ENCODE peak calls at places on chromosomes 3 and 15, in nine cellular contexts. I, X, B, M, R, N, C, D and J are unnamed samples.
A peak's percentile ranks its signal among the peaks of the same experiment; 100 is the strongest.

GRCh38 chr3:120285508-120285841 is 453 bp upstream of the GPR156 start:
- DNase-seq in I (no peak), X (no peak), B (no peak), M (no peak), R (no peak), N (no peak), C (no peak), D (no peak), J (no peak)

GRCh38 chr15:78915341-78916087 is 29.3 kb downstream of the CTSH start:
- DNase-seq in I (no peak), X (no peak), B (no peak), M (no peak), R (peak; percentile 47), N (no peak), C (no peak), D (no peak), J (no peak)

GRCh38 chr3:24498391-24498790 is 3.7 kb upstream of the THRB start:
- DNase-seq in I (no peak), X (no peak), B (no peak), M (no peak), R (no peak), N (no peak), C (no peak), D (no peak), J (no peak)

GRCh38 chr15:93286456-93286855 is 197.4 kb upstream of the RGMA start:
- DNase-seq in I (no peak), X (no peak), B (no peak), M (no peak), R (no peak), N (no peak), C (no peak), D (no peak), J (no peak)

GRCh38 chr3:105108823-105109222 is 257.9 kb upstream of the ALCAM start:
- DNase-seq in I (no peak), X (no peak), B (no peak), M (no peak), R (no peak), N (no peak), C (no peak), D (no peak), J (no peak)

GRCh38 chr15:68268405-68268804 is 9.1 kb upstream of the FEM1B start:
- DNase-seq in I (no peak), X (no peak), B (no peak), M (no peak), R (no peak), N (no peak), C (no peak), D (no peak), J (no peak)

GRCh38 chr15:92848464-92848851 is 51.7 kb upstream of the CHD2 start:
- DNase-seq in I (no peak), X (no peak), B (no peak), M (no peak), R (no peak), N (no peak), C (no peak), D (no peak), J (no peak)

GRCh38 chr15:62472616-62473299 is 307.7 kb upstream of the C2CD4B start:
- DNase-seq in I (peak; percentile 19), X (peak; percentile 46), B (no peak), M (no peak), R (no peak), N (no peak), C (no peak), D (no peak), J (peak; percentile 14)

GRCh38 chr3:89372456-89372855 is 265.0 kb downstream of the EPHA3 start:
- DNase-seq in I (no peak), X (no peak), B (no peak), M (no peak), R (no peak), N (no peak), C (no peak), D (no peak), J (no peak)

GRCh38 chr3:169863458-169863899 is 6.3 kb downstream of the LRRC31 start:
- DNase-seq in I (peak; percentile 77), X (peak; percentile 88), B (peak; percentile 69), M (peak; percentile 77), R (peak; percentile 74), N (peak; percentile 59), C (peak; percentile 19), D (peak; percentile 28), J (peak; percentile 58)

GRCh38 chr3:133915685-133916639 is 20.3 kb upstream of the RAB6B start:
- DNase-seq in I (no peak), X (no peak), B (no peak), M (no peak), R (no peak), N (no peak), C (no peak), D (no peak), J (no peak)

GRCh38 chr3:158095302-158095997 is 10.8 kb downstream of the SHOX2 start:
- DNase-seq in I (peak; percentile 21), X (no peak), B (no peak), M (no peak), R (no peak), N (peak; percentile 22), C (no peak), D (no peak), J (no peak)

GRCh38 chr15:98758224-98758623 is 109.9 kb downstream of the IGF1R start:
- DNase-seq in I (no peak), X (no peak), B (no peak), M (no peak), R (no peak), N (no peak), C (no peak), D (no peak), J (no peak)

GRCh38 chr3:100536093-100536492 is 43.7 kb downstream of the TMEM45A start:
- DNase-seq in I (no peak), X (peak; percentile 28), B (no peak), M (no peak), R (peak; percentile 32), N (no peak), C (no peak), D (no peak), J (no peak)

GRCh38 chr15:77839970-77840609 is 207.4 kb upstream of the LINGO1 start:
- DNase-seq in I (no peak), X (no peak), B (no peak), M (no peak), R (no peak), N (no peak), C (no peak), D (no peak), J (no peak)

GRCh38 chr15:84009616-84010015 is 226.0 kb upstream of the GOLGA6L4 start:
- DNase-seq in I (no peak), X (no peak), B (no peak), M (no peak), R (no peak), N (no peak), C (no peak), D (no peak), J (no peak)

DNA sequence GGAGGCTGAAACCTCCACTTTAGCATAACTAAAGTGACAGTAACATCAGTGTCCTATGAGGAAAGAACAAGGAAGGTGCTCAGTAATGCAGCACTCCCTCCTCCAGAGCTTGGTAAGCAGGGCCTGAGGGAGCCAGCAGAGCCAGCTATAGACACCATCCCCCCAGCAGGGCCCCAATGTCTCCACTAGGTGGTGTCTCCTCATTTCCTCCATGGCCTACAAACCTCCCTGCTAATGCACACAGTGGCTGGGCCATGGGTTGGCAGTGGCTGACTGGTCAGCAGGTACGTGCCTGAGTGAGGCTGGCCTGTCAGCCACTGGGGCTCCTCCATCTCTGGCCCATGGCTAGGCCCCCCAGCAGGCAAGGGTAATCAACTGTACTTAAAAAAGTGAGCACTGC is 13.6 kb downstream of the MRPS25 start:
- DNase-seq in I (peak; percentile 67), X (peak; percentile 63), B (no peak), M (peak; percentile 46), R (peak; percentile 64), N (peak; percentile 72), C (no peak), D (peak; percentile 14), J (peak; percentile 75)
- TF ChIP-seq CTCF in I (peak; percentile 74), X (peak; percentile 31), B (peak; percentile 59), M (peak; percentile 65), R (peak; percentile 37), N (peak; percentile 73), C (peak; percentile 23), D (peak; percentile 79), J (peak; percentile 57)

DNA sequence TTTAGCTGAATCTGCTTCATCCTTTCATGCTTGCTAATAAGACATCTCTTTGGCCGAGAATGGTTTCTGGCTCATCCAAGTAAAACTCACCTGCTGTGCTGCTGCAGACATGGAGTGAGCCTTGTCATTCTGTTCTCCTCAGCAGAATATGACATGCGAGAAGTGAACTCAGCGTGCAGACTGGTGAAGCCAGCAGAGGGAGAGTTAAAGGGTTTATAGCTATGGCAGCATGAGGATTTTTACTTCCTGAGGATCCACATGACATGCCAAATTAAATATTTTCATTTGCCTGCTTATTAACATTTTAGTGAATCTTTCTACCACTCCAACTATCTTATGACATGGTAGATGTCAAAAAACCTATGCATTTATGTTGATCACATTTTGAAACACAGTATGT is 658.3 kb upstream of the NECTIN3 start:
- DNase-seq in I (no peak), X (no peak), B (no peak), M (no peak), R (no peak), N (no peak), C (no peak), D (no peak), J (no peak)
- TF ChIP-seq CTCF in I (no peak), X (no peak), B (no peak), M (no peak), R (no peak), N (no peak), C (no peak), D (no peak), J (no peak)

DNA sequence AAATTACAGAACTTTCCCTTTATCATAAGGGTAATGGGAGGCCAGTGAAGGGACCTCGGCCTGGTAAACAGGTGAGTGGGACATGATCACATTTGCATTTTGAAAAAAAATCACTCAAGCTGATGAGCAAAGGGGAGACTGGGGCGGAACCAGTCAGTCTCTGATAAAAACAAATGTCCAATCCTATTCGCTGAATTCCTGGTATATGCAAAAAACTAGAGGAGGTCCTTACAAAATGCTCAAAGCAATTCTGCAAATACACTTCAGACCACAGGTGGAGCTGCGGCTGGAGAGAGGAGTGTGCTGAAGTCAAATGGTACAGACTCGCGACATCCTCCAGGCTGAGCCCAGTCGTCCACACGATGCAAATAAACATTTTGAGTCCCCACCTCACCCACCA is 166.7 kb downstream of the FOXP1 start:
- DNase-seq in I (no peak), X (no peak), B (no peak), M (no peak), R (no peak), N (peak; percentile 31), C (no peak), D (no peak), J (no peak)
- TF ChIP-seq CTCF in I (no peak), X (no peak), B (peak; percentile 53), M (peak; percentile 32), R (no peak), N (no peak), C (no peak), D (peak; percentile 36), J (no peak)

DNA sequence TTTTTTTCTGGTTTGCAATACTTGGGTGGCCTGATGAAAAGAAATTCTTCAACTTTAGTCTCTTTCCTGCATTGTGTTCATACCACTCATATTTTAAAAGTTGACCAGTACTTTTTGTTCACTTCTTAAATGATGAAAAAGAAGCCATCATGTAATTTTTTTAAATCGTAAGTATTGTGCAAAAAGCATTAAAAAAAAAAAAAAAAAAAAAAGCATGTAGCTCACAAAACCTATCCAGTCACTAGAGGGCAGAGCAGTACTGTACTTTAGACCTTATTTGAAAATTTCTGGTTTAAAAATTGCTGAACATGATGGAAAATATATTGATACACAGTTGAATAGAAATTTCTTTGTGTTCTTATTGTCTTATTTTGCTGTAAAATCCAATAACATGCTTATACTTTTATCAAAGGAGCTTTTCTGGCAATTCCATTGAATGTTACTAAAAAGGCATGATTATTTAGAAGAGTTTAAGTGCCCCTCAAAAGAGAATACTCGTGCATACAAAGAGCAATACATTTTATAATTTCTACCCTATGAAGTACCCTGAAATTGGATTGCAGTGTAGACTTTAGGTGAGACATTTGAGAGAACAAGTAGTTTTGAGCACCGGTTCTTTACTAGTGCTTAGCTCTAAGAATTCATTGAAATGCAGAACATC is 137.7 kb downstream of the BBX start:
- DNase-seq in I (no peak), X (no peak), B (no peak), M (no peak), R (no peak), N (no peak), C (no peak), D (no peak), J (no peak)
- TF ChIP-seq CTCF in I (peak; percentile 66), X (peak; percentile 28), B (peak; percentile 83), M (peak; percentile 78), R (no peak), N (peak; percentile 63), C (peak; percentile 66), D (peak; percentile 63), J (peak; percentile 20)